ENCODE peak calls at places on chromosome 21, in eight cellular contexts. One of them, this sample, is unnamed.

GRCh38 chr21:28913071-28913470 is 79.6 kb downstream of the LTN1 start:
- DNase-seq in head of caudate nucleus: no peak
- DNase-seq in activated T-helper 1 cell treated with Interleukin-2 at 50 U/mL for 16 hours: no peak
- DNase-seq in fibroblast of lung: no peak
- DNase-seq in neural crest cell: no peak
- DNase-seq in WTC11: no peak
- DNase-seq in mammary epithelial cell: no peak
- DNase-seq in GM04504: no peak
- DNase-seq in this sample: no peak

GRCh38 chr21:28587748-28588147 is 404.9 kb downstream of the LTN1 start:
- DNase-seq in activated T-helper 1 cell treated with Interleukin-2 at 50 U/mL for 16 hours: no peak
- DNase-seq in neural crest cell: no peak
- DNase-seq in WTC11: no peak
- DNase-seq in mammary epithelial cell: no peak
- DNase-seq in head of caudate nucleus: no peak
- DNase-seq in GM04504: peak
- DNase-seq in fibroblast of lung: no peak
- DNase-seq in this sample: no peak

GRCh38 chr21:34839070-34839820 is 170.5 kb downstream of the CLIC6 start:
- DNase-seq in mammary epithelial cell: no peak
- DNase-seq in fibroblast of lung: no peak
- DNase-seq in neural crest cell: no peak
- DNase-seq in head of caudate nucleus: no peak
- DNase-seq in GM04504: no peak
- DNase-seq in WTC11: no peak
- DNase-seq in activated T-helper 1 cell treated with Interleukin-2 at 50 U/mL for 16 hours: no peak
- DNase-seq in this sample: no peak

GRCh38 chr21:33541105-33541711 is 709 bp downstream of the GART start:
- DNase-seq in mammary epithelial cell: no peak
- DNase-seq in WTC11: no peak
- DNase-seq in head of caudate nucleus: no peak
- DNase-seq in activated T-helper 1 cell treated with Interleukin-2 at 50 U/mL for 16 hours: no peak
- DNase-seq in GM04504: no peak
- DNase-seq in fibroblast of lung: peak
- DNase-seq in neural crest cell: no peak
- DNase-seq in this sample: no peak

GRCh38 chr21:24369751-24370150 is 1237.5 kb downstream of the MRPL39 start:
- DNase-seq in neural crest cell: no peak
- DNase-seq in activated T-helper 1 cell treated with Interleukin-2 at 50 U/mL for 16 hours: no peak
- DNase-seq in head of caudate nucleus: no peak
- DNase-seq in WTC11: no peak
- DNase-seq in fibroblast of lung: no peak
- DNase-seq in GM04504: no peak
- DNase-seq in mammary epithelial cell: no peak
- DNase-seq in this sample: no peak

GRCh38 chr21:36323032-36323431 is 3.0 kb downstream of the MORC3 start:
- DNase-seq in activated T-helper 1 cell treated with Interleukin-2 at 50 U/mL for 16 hours: no peak
- DNase-seq in GM04504: no peak
- DNase-seq in neural crest cell: no peak
- DNase-seq in fibroblast of lung: no peak
- DNase-seq in head of caudate nucleus: no peak
- DNase-seq in mammary epithelial cell: peak
- DNase-seq in WTC11: no peak
- DNase-seq in this sample: no peak

GRCh38 chr21:28537371-28538079 is 455.2 kb downstream of the LTN1 start:
- DNase-seq in neural crest cell: no peak
- DNase-seq in activated T-helper 1 cell treated with Interleukin-2 at 50 U/mL for 16 hours: no peak
- DNase-seq in WTC11: no peak
- DNase-seq in GM04504: peak
- DNase-seq in mammary epithelial cell: peak
- DNase-seq in head of caudate nucleus: no peak
- DNase-seq in fibroblast of lung: peak
- DNase-seq in this sample: no peak

GRCh38 chr21:15249285-15249993 is 184.6 kb upstream of the NRIP1 start:
- DNase-seq in WTC11: no peak
- DNase-seq in mammary epithelial cell: no peak
- DNase-seq in fibroblast of lung: peak
- DNase-seq in activated T-helper 1 cell treated with Interleukin-2 at 50 U/mL for 16 hours: no peak
- DNase-seq in head of caudate nucleus: no peak
- DNase-seq in neural crest cell: no peak
- DNase-seq in GM04504: no peak
- DNase-seq in this sample: no peak

GRCh38 chr21:45125347-45125746 is 51.0 kb downstream of the ADARB1 start:
- DNase-seq in fibroblast of lung: no peak
- DNase-seq in GM04504: no peak
- DNase-seq in neural crest cell: no peak
- DNase-seq in mammary epithelial cell: no peak
- DNase-seq in activated T-helper 1 cell treated with Interleukin-2 at 50 U/mL for 16 hours: no peak
- DNase-seq in WTC11: no peak
- DNase-seq in head of caudate nucleus: no peak
- DNase-seq in this sample: no peak

GRCh38 chr21:44485254-44485793 is 30.0 kb downstream of the LRRC3 start:
- DNase-seq in neural crest cell: peak
- DNase-seq in GM04504: no peak
- DNase-seq in activated T-helper 1 cell treated with Interleukin-2 at 50 U/mL for 16 hours: peak
- DNase-seq in fibroblast of lung: no peak
- DNase-seq in head of caudate nucleus: no peak
- DNase-seq in WTC11: peak
- DNase-seq in mammary epithelial cell: no peak
- DNase-seq in this sample: peak

GRCh38 chr21:41751621-41752020 is 15.2 kb downstream of the RIPK4 start:
- DNase-seq in GM04504: no peak
- DNase-seq in activated T-helper 1 cell treated with Interleukin-2 at 50 U/mL for 16 hours: no peak
- DNase-seq in mammary epithelial cell: peak
- DNase-seq in fibroblast of lung: no peak
- DNase-seq in neural crest cell: no peak
- DNase-seq in WTC11: no peak
- DNase-seq in head of caudate nucleus: no peak
- DNase-seq in this sample: no peak

GRCh38 chr21:31683029-31683428 is 23.5 kb downstream of the SOD1 start:
- DNase-seq in fibroblast of lung: peak
- DNase-seq in activated T-helper 1 cell treated with Interleukin-2 at 50 U/mL for 16 hours: no peak
- DNase-seq in WTC11: no peak
- DNase-seq in neural crest cell: no peak
- DNase-seq in mammary epithelial cell: no peak
- DNase-seq in head of caudate nucleus: no peak
- DNase-seq in GM04504: no peak
- DNase-seq in this sample: no peak

GRCh38 chr21:45829566-45830147 is 151.9 kb upstream of the COL6A1 start:
- DNase-seq in fibroblast of lung: no peak
- DNase-seq in mammary epithelial cell: no peak
- DNase-seq in activated T-helper 1 cell treated with Interleukin-2 at 50 U/mL for 16 hours: no peak
- DNase-seq in neural crest cell: no peak
- DNase-seq in WTC11: no peak
- DNase-seq in head of caudate nucleus: no peak
- DNase-seq in GM04504: no peak
- DNase-seq in this sample: no peak

GRCh38 chr21:26385721-26386120 is 187.4 kb downstream of the CYYR1 start:
- DNase-seq in neural crest cell: no peak
- DNase-seq in head of caudate nucleus: no peak
- DNase-seq in WTC11: no peak
- DNase-seq in GM04504: peak
- DNase-seq in fibroblast of lung: no peak
- DNase-seq in activated T-helper 1 cell treated with Interleukin-2 at 50 U/mL for 16 hours: no peak
- DNase-seq in mammary epithelial cell: peak
- DNase-seq in this sample: no peak

GRCh38 chr21:39221997-39222486 is 38.8 kb upstream of the PSMG1 start:
- DNase-seq in head of caudate nucleus: no peak
- DNase-seq in activated T-helper 1 cell treated with Interleukin-2 at 50 U/mL for 16 hours: no peak
- DNase-seq in fibroblast of lung: no peak
- DNase-seq in mammary epithelial cell: peak
- DNase-seq in WTC11: no peak
- DNase-seq in neural crest cell: no peak
- DNase-seq in GM04504: no peak
- DNase-seq in this sample: no peak

GRCh38 chr21:42992943-42993712 is 18.8 kb downstream of the PKNOX1 start:
- DNase-seq in neural crest cell: no peak
- DNase-seq in WTC11: no peak
- DNase-seq in activated T-helper 1 cell treated with Interleukin-2 at 50 U/mL for 16 hours: no peak
- DNase-seq in head of caudate nucleus: no peak
- DNase-seq in fibroblast of lung: peak
- DNase-seq in GM04504: no peak
- DNase-seq in mammary epithelial cell: no peak
- DNase-seq in this sample: no peak

GRCh38 chr21:36747815-36748381 is 49.0 kb downstream of the SIM2 start:
- DNase-seq in GM04504: no peak
- DNase-seq in activated T-helper 1 cell treated with Interleukin-2 at 50 U/mL for 16 hours: no peak
- DNase-seq in head of caudate nucleus: peak
- DNase-seq in fibroblast of lung: peak
- DNase-seq in mammary epithelial cell: no peak
- DNase-seq in WTC11: peak
- DNase-seq in neural crest cell: peak
- DNase-seq in this sample: no peak

GRCh38 chr21:40850071-40850470 is 3.1 kb upstream of the DSCAM start:
- DNase-seq in mammary epithelial cell: peak
- DNase-seq in WTC11: no peak
- DNase-seq in fibroblast of lung: no peak
- DNase-seq in neural crest cell: no peak
- DNase-seq in GM04504: no peak
- DNase-seq in head of caudate nucleus: no peak
- DNase-seq in activated T-helper 1 cell treated with Interleukin-2 at 50 U/mL for 16 hours: no peak
- DNase-seq in this sample: no peak